ENCODE peak calls at places on chromosomes 5 and 9, in ten cellular contexts. Y is NT2/D1; H is kidney; T is fibroblast of lung; Q is CD4-positive, alpha-beta T cell; A is AG04450; V is IMR-90; S is GM23248; P is endothelial cell of umbilical vein; L is astrocyte. X is an unnamed sample. For H3K9me3, the result is how much of the 10 kb centered on the place peaks cover.

GRCh38 chr9:19162956-19163355 is 35.7 kb upstream of the PLIN2 start:
- DNase-seq in T (peak), V (no peak), S (peak), Q (no peak), Y (no peak), P (no peak), A (no peak), L (no peak), H (no peak), X (no peak)

GRCh38 chr5:55063220-55063863 is 39.1 kb upstream of the GZMA start:
- DNase-seq in Y (no peak), Q (no peak), L (peak), T (no peak), V (peak), H (no peak), S (peak), A (no peak), P (peak), X (no peak)

GRCh38 chr5:131496400-131496713 is 138.7 kb downstream of the RAPGEF6 start:
- DNase-seq in A (no peak), P (no peak), H (no peak), V (no peak), T (no peak), Q (no peak), S (no peak), L (no peak), Y (no peak), X (no peak)

GRCh38 chr5:104305602-104306001 is 743.0 kb upstream of the NUDT12 start:
- DNase-seq in V (no peak), S (no peak), H (no peak), L (no peak), A (no peak), Q (no peak), P (no peak), Y (no peak), T (no peak), X (no peak)

GRCh38 chr5:135454946-135455345 is 2.8 kb upstream of the TIFAB start:
- DNase-seq in Q (no peak), Y (no peak), T (no peak), V (no peak), S (no peak), A (no peak), H (peak), P (no peak), L (no peak), X (no peak)

GRCh38 chr5:79727722-79728355 is 38.2 kb downstream of the CMYA5 start:
- DNase-seq in Y (no peak), V (no peak), S (peak), L (no peak), Q (no peak), H (no peak), P (no peak), A (no peak), T (no peak), X (no peak)

GRCh38 chr5:122144236-122144635 is 14.9 kb downstream of the ZNF474 start:
- DNase-seq in Y (no peak), V (peak), L (no peak), T (no peak), S (peak), A (no peak), Q (no peak), H (no peak), P (no peak), X (no peak)

GRCh38 chr5:110726249-110727024 is at the start of gene TMEM232:
- DNase-seq in Q (peak), A (no peak), P (peak), Y (peak), S (no peak), L (peak), T (peak), V (peak), H (peak), X (peak)

GRCh38 chr5:164688437-164688836 is 1183.0 kb downstream of the MAT2B start:
- DNase-seq in Q (no peak), T (no peak), L (no peak), S (no peak), Y (no peak), H (no peak), V (no peak), A (no peak), P (no peak), X (no peak)

GRCh38 chr5:124088289-124089064 is 576.5 kb downstream of the CSNK1G3 start:
- DNase-seq in Q (no peak), P (peak), V (no peak), S (no peak), Y (no peak), T (no peak), H (no peak), L (no peak), A (no peak), X (no peak)

DNA sequence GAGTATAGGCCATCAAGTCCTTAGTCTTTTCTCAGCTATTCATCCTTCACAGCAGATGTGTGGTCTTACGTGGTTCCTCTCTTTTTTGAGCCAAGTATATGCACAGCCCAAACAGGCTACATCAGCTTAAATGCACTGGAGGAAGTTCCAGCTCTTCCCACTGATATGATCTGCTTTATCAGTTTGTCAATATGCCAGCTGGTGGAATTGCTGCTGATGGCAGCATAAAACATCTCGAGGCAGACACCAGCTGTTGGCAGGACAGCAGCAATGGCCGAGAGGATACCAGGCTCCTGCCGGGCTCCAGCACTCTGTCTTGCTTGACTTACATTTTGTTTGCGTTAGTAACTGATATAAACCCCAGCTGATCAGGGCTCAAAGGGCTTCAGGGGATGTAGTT is 143.4 kb downstream of the TENT4A start:
- DNase-seq in P (no peak), V (no peak), H (no peak), L (no peak), S (no peak), Y (no peak), A (no peak), T (no peak), Q (no peak), X (no peak)
- H3K9me3 ChIP-seq in P (under half), V (under half), H (under half), L (under half), S (under half), Y (under half), A (under half), T (under half), Q (under half), X (under half)

GRCh38 chr5:38780950-38781349 is 64.9 kb upstream of the OSMR start:
- DNase-seq in Y (no peak), A (peak), T (peak), Q (no peak), V (peak), P (peak), H (no peak), L (peak), S (peak), X (no peak)
- H3K9me3 ChIP-seq in Y (under half), A (under half), T (under half), Q (under half), V (under half), P (under half), H (under half), L (under half), S (under half), X (under half)

GRCh38 chr9:11431490-11431889 is 818.7 kb upstream of the PTPRD start:
- DNase-seq in Y (no peak), T (no peak), S (no peak), Q (no peak), A (no peak), V (no peak), P (no peak), L (no peak), H (no peak), X (no peak)
- H3K9me3 ChIP-seq in Y (under half), T (under half), S (under half), Q (under half), A (under half), V (under half), P (under half), L (under half), H (under half), X (under half)

GRCh38 chr5:4555739-4556285 is 584.3 kb upstream of the ADAMTS16 start:
- DNase-seq in L (no peak), H (no peak), T (no peak), S (no peak), P (no peak), V (no peak), Y (no peak), Q (no peak), A (no peak), X (no peak)

GRCh38 chr5:4563400-4563799 is 576.7 kb upstream of the ADAMTS16 start:
- DNase-seq in P (no peak), A (no peak), Y (peak), S (peak), H (no peak), L (peak), V (no peak), Q (no peak), T (no peak), X (no peak)

GRCh38 chr5:4561403-4561802 is 578.7 kb upstream of the ADAMTS16 start:
- DNase-seq in H (no peak), A (no peak), P (no peak), S (peak), V (no peak), Q (no peak), T (no peak), L (no peak), Y (no peak), X (no peak)
- H3K9me3 ChIP-seq in H (under half), A (under half), P (under half), S (under half), V (under half), Q (under half), T (under half), L (under half), Y (under half), X (under half)

GRCh38 chr5:150912312-150912814 is 7.6 kb upstream of the ZNF300 start:
- DNase-seq in H (no peak), Y (no peak), A (no peak), L (no peak), S (no peak), V (no peak), T (no peak), Q (no peak), P (no peak), X (no peak)
- H3K9me3 ChIP-seq in H (under half), Y (half or more), A (under half), L (under half), S (under half), V (under half), T (under half), Q (under half), P (under half), X (under half)

GRCh38 chr9:96817973-96818372 is 36.3 kb downstream of the ZNF782 start:
- DNase-seq in T (no peak), A (no peak), S (no peak), Y (no peak), V (no peak), H (no peak), Q (no peak), L (no peak), P (no peak), X (no peak)

GRCh38 chr9:96813607-96814006 is 35.7 kb upstream of the ZNF510 start:
- DNase-seq in T (no peak), Q (no peak), A (no peak), H (no peak), V (no peak), P (no peak), Y (no peak), S (no peak), L (no peak), X (no peak)

GRCh38 chr9:96818535-96818934 is 35.8 kb downstream of the ZNF782 start:
- DNase-seq in S (peak), V (no peak), L (no peak), A (no peak), Q (no peak), H (no peak), Y (no peak), T (peak), P (peak), X (no peak)
- H3K9me3 ChIP-seq in S (under half), V (under half), L (under half), A (under half), Q (half or more), H (half or more), Y (half or more), T (under half), P (under half), X (half or more)

GRCh38 chr5:107815109-107815508 is 144.4 kb upstream of the EFNA5 start:
- DNase-seq in S (no peak), L (no peak), V (no peak), T (no peak), Y (no peak), H (no peak), P (no peak), A (no peak), Q (no peak), X (no peak)

GRCh38 chr5:107812570-107813141 is 141.9 kb upstream of the EFNA5 start:
- DNase-seq in V (peak), P (no peak), Q (no peak), T (peak), L (peak), A (peak), Y (no peak), H (no peak), S (peak), X (no peak)

GRCh38 chr5:107814183-107814582 is 143.4 kb upstream of the EFNA5 start:
- DNase-seq in P (no peak), S (no peak), A (no peak), L (no peak), Y (no peak), V (no peak), H (no peak), Q (no peak), T (no peak), X (no peak)

GRCh38 chr5:107817436-107817835 is 146.7 kb upstream of the EFNA5 start:
- DNase-seq in T (no peak), S (no peak), Q (no peak), H (no peak), Y (no peak), A (no peak), V (no peak), P (no peak), L (no peak), X (no peak)

GRCh38 chr5:107813559-107813958 is 142.8 kb upstream of the EFNA5 start:
- DNase-seq in P (no peak), V (no peak), Q (no peak), S (no peak), T (no peak), A (no peak), Y (no peak), L (no peak), H (no peak), X (no peak)
- H3K9me3 ChIP-seq in P (under half), V (under half), Q (under half), S (under half), T (under half), A (under half), Y (under half), L (under half), H (under half), X (under half)

DNA sequence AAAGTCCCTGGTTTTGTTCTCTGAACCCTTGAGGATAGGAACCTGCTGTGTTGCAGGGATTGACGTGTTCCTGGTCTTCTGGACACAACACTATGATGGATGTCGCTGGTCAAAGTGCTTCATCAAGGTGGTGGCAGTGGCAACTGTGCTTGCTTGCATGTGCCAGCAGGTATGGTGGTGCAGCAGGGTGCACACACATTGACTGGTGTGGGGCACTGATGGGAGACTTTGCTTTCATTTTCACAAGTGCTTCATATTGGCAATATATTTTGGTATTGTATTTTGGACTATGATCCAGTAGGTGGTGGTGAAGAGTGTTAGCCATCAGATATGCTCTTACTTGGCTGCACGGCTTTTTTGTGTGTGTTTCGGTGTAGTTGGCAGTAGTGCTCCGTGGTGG is 479.8 kb upstream of the CTNND2 start:
- DNase-seq in T (no peak), Y (no peak), A (no peak), V (no peak), S (no peak), P (no peak), L (no peak), H (no peak), Q (no peak), X (no peak)
- H3K9me3 ChIP-seq in T (under half), Y (under half), A (under half), V (under half), S (under half), P (under half), L (under half), H (under half), Q (under half), X (under half)